ENCODE peak calls at places on chromosome 1, in seven cellular contexts. One of them, this sample, is unnamed.

GRCh38 chr1:171438441-171438840 is 46.9 kb upstream of the PRRC2C start:
- DNase-seq in SK-N-SH: no peak
- DNase-seq in NT2/D1: no peak
- DNase-seq in K562: no peak
- DNase-seq in GM12878: no peak
- DNase-seq in H1: no peak
- DNase-seq in HepG2: no peak
- DNase-seq in this sample: peak; percentile 81

GRCh38 chr1:47262787-47263413 is 30.9 kb upstream of the TAL1 start:
- DNase-seq in SK-N-SH: peak; percentile 55
- DNase-seq in NT2/D1: peak; percentile 51
- DNase-seq in K562: peak; percentile 76
- DNase-seq in GM12878: no peak
- DNase-seq in H1: peak; percentile 73
- DNase-seq in HepG2: peak; percentile 59
- DNase-seq in this sample: peak; percentile 24

GRCh38 chr1:243233908-243234307 is 21.2 kb downstream of the CEP170 start:
- DNase-seq in SK-N-SH: no peak
- DNase-seq in NT2/D1: no peak
- DNase-seq in K562: no peak
- DNase-seq in GM12878: no peak
- DNase-seq in H1: no peak
- DNase-seq in HepG2: no peak
- DNase-seq in this sample: no peak

GRCh38 chr1:114581335-114582287 is at the start of gene BCAS2:
- DNase-seq in SK-N-SH: peak; percentile 81
- DNase-seq in NT2/D1: peak; percentile 98
- DNase-seq in K562: peak; percentile 90
- DNase-seq in GM12878: peak; percentile 96
- DNase-seq in H1: peak; percentile 88
- DNase-seq in HepG2: peak; percentile 96
- DNase-seq in this sample: peak; percentile 98

GRCh38 chr1:183277821-183278735 is 92.0 kb downstream of the LAMC2 start:
- DNase-seq in SK-N-SH: no peak
- DNase-seq in NT2/D1: no peak
- DNase-seq in K562: no peak
- DNase-seq in GM12878: no peak
- DNase-seq in H1: no peak
- DNase-seq in HepG2: no peak
- DNase-seq in this sample: no peak

GRCh38 chr1:18446751-18447150 is 34.0 kb upstream of the KLHDC7A start:
- DNase-seq in SK-N-SH: no peak
- DNase-seq in NT2/D1: no peak
- DNase-seq in K562: no peak
- DNase-seq in GM12878: no peak
- DNase-seq in H1: no peak
- DNase-seq in HepG2: no peak
- DNase-seq in this sample: no peak

GRCh38 chr1:95097426-95097825 is 19.7 kb upstream of the TLCD4 start:
- DNase-seq in SK-N-SH: no peak
- DNase-seq in NT2/D1: no peak
- DNase-seq in K562: no peak
- DNase-seq in GM12878: no peak
- DNase-seq in H1: no peak
- DNase-seq in HepG2: no peak
- DNase-seq in this sample: no peak

GRCh38 chr1:221998781-221999180 is 256.9 kb upstream of the DUSP10 start:
- DNase-seq in SK-N-SH: no peak
- DNase-seq in NT2/D1: no peak
- DNase-seq in K562: no peak
- DNase-seq in GM12878: no peak
- DNase-seq in H1: no peak
- DNase-seq in HepG2: no peak
- DNase-seq in this sample: no peak

GRCh38 chr1:246302251-246302625 is 204.8 kb downstream of the SMYD3 start:
- DNase-seq in SK-N-SH: no peak
- DNase-seq in NT2/D1: no peak
- DNase-seq in K562: no peak
- DNase-seq in GM12878: no peak
- DNase-seq in H1: no peak
- DNase-seq in HepG2: no peak
- DNase-seq in this sample: no peak

GRCh38 chr1:219189021-219189824 is 15.5 kb downstream of the LYPLAL1 start:
- DNase-seq in SK-N-SH: no peak
- DNase-seq in NT2/D1: no peak
- DNase-seq in K562: no peak
- DNase-seq in GM12878: peak; percentile 69
- DNase-seq in H1: no peak
- DNase-seq in HepG2: no peak
- DNase-seq in this sample: no peak

GRCh38 chr1:224381880-224382548 is 25.3 kb downstream of the CNIH4 start:
- DNase-seq in SK-N-SH: no peak
- DNase-seq in NT2/D1: no peak
- DNase-seq in K562: no peak
- DNase-seq in GM12878: no peak
- DNase-seq in H1: no peak
- DNase-seq in HepG2: no peak
- DNase-seq in this sample: no peak

GRCh38 chr1:67618285-67619018 is 66.5 kb upstream of the GADD45A start:
- DNase-seq in SK-N-SH: no peak
- DNase-seq in NT2/D1: no peak
- DNase-seq in K562: no peak
- DNase-seq in GM12878: no peak
- DNase-seq in H1: peak; percentile 22
- DNase-seq in HepG2: no peak
- DNase-seq in this sample: no peak

GRCh38 chr1:221565718-221566117 is 176.2 kb downstream of the DUSP10 start:
- DNase-seq in SK-N-SH: no peak
- DNase-seq in NT2/D1: no peak
- DNase-seq in K562: no peak
- DNase-seq in GM12878: no peak
- DNase-seq in H1: no peak
- DNase-seq in HepG2: no peak
- DNase-seq in this sample: no peak

GRCh38 chr1:235632538-235633219 is 16.9 kb downstream of the GNG4 start:
- DNase-seq in SK-N-SH: no peak
- DNase-seq in NT2/D1: no peak
- DNase-seq in K562: no peak
- DNase-seq in GM12878: peak; percentile 23
- DNase-seq in H1: no peak
- DNase-seq in HepG2: no peak
- DNase-seq in this sample: no peak

DNA sequence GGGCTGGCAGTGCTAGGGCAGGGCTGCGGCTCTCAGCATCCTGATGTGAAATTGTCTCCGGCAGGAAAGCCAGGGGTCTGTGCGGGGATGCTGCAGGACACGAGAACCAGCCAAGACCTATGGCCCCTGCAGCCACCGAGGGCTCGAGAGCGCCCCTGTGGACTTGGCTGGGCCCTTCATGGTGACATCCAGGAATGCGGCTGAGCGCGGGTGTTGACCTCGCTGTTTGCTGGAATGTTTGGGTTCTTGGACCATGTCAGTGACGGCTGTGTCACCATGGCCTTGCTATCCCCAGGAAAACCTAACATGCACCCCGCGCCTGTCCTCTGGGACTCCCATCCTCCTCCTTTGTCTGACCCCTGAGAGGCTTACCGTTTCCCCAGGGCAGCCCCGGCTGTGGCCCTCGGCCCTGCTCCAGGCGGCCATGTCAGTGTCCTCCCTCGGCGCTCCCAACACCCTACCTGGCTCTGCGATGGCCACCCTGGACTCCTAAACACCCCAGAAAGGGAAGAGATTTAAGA is 14.3 kb upstream of the C1orf174 start:
- DNase-seq in SK-N-SH: no peak
- DNase-seq in NT2/D1: no peak
- DNase-seq in K562: no peak
- DNase-seq in GM12878: no peak
- DNase-seq in H1: no peak
- DNase-seq in HepG2: no peak
- DNase-seq in this sample: no peak
- H3K9ac ChIP-seq in SK-N-SH: no peak overlapping the region
- H3K9ac ChIP-seq in NT2/D1: no peak overlapping the region
- H3K9ac ChIP-seq in K562: no peak overlapping the region
- H3K9ac ChIP-seq in GM12878: no peak overlapping the region
- H3K9ac ChIP-seq in H1: no peak overlapping the region
- H3K9ac ChIP-seq in HepG2: no peak overlapping the region
- H3K9ac ChIP-seq in this sample: no peak overlapping the region

GRCh38 chr1:8213136-8213535 is 104.8 kb upstream of the SLC45A1 start:
- DNase-seq in SK-N-SH: no peak
- DNase-seq in NT2/D1: no peak
- DNase-seq in K562: no peak
- DNase-seq in GM12878: no peak
- DNase-seq in H1: no peak
- DNase-seq in HepG2: no peak
- DNase-seq in this sample: no peak

GRCh38 chr1:8213676-8214075 is 104.2 kb upstream of the SLC45A1 start:
- DNase-seq in SK-N-SH: no peak
- DNase-seq in NT2/D1: no peak
- DNase-seq in K562: no peak
- DNase-seq in GM12878: no peak
- DNase-seq in H1: no peak
- DNase-seq in HepG2: no peak
- DNase-seq in this sample: no peak

GRCh38 chr1:8216005-8216404 is 101.9 kb upstream of the SLC45A1 start:
- DNase-seq in SK-N-SH: no peak
- DNase-seq in NT2/D1: no peak
- DNase-seq in K562: no peak
- DNase-seq in GM12878: no peak
- DNase-seq in H1: no peak
- DNase-seq in HepG2: no peak
- DNase-seq in this sample: no peak

GRCh38 chr1:8212443-8212920 is 105.4 kb upstream of the SLC45A1 start:
- DNase-seq in SK-N-SH: no peak
- DNase-seq in NT2/D1: no peak
- DNase-seq in K562: no peak
- DNase-seq in GM12878: no peak
- DNase-seq in H1: no peak
- DNase-seq in HepG2: no peak
- DNase-seq in this sample: no peak

GRCh38 chr1:8214501-8215173 is 103.3 kb upstream of the SLC45A1 start:
- DNase-seq in SK-N-SH: no peak
- DNase-seq in NT2/D1: no peak
- DNase-seq in K562: no peak
- DNase-seq in GM12878: no peak
- DNase-seq in H1: no peak
- DNase-seq in HepG2: no peak
- DNase-seq in this sample: no peak
- TF ChIP-seq YY1 in SK-N-SH: no peak
- TF ChIP-seq YY1 in NT2/D1: no peak
- TF ChIP-seq YY1 in K562: no peak
- TF ChIP-seq YY1 in GM12878: no peak
- TF ChIP-seq YY1 in H1: no peak
- TF ChIP-seq YY1 in HepG2: no peak
- TF ChIP-seq YY1 in this sample: no peak

GRCh38 chr1:225996946-225997545 is 2.1 kb downstream of the SDE2 start:
- DNase-seq in SK-N-SH: no peak
- DNase-seq in NT2/D1: no peak
- DNase-seq in K562: no peak
- DNase-seq in GM12878: no peak
- DNase-seq in H1: no peak
- DNase-seq in HepG2: no peak
- DNase-seq in this sample: no peak

GRCh38 chr1:225999912-226000337 is 782 bp upstream of the SDE2 start:
- DNase-seq in SK-N-SH: no peak
- DNase-seq in NT2/D1: no peak
- DNase-seq in K562: peak; percentile 38
- DNase-seq in GM12878: peak; percentile 74
- DNase-seq in H1: no peak
- DNase-seq in HepG2: peak; percentile 21
- DNase-seq in this sample: no peak

GRCh38 chr1:225998560-225999226 is 450 bp downstream of the SDE2 start:
- DNase-seq in SK-N-SH: no peak
- DNase-seq in NT2/D1: no peak
- DNase-seq in K562: peak; percentile 43
- DNase-seq in GM12878: no peak
- DNase-seq in H1: no peak
- DNase-seq in HepG2: peak; percentile 29
- DNase-seq in this sample: no peak

GRCh38 chr1:225999227-225999911 is at the start of gene SDE2:
- DNase-seq in SK-N-SH: peak; percentile 98
- DNase-seq in NT2/D1: peak; percentile 100
- DNase-seq in K562: peak; percentile 98
- DNase-seq in GM12878: peak; percentile 95
- DNase-seq in H1: peak; percentile 98
- DNase-seq in HepG2: peak; percentile 95
- DNase-seq in this sample: peak; percentile 97

GRCh38 chr1:225995919-225996864 is 3.0 kb downstream of the SDE2 start:
- DNase-seq in SK-N-SH: no peak
- DNase-seq in NT2/D1: no peak
- DNase-seq in K562: no peak
- DNase-seq in GM12878: no peak
- DNase-seq in H1: no peak
- DNase-seq in HepG2: no peak
- DNase-seq in this sample: no peak
- H3K9ac ChIP-seq in SK-N-SH: no peak overlapping the region
- H3K9ac ChIP-seq in NT2/D1: peak overlapping the region; percentile 1
- H3K9ac ChIP-seq in K562: peak overlapping the region; percentile 97
- H3K9ac ChIP-seq in GM12878: no peak overlapping the region
- H3K9ac ChIP-seq in H1: no peak overlapping the region
- H3K9ac ChIP-seq in HepG2: peak overlapping the region; percentile 48
- H3K9ac ChIP-seq in this sample: no peak overlapping the region

GRCh38 chr1:155131285-155131684 is 3.6 kb downstream of the EFNA1 start:
- DNase-seq in SK-N-SH: no peak
- DNase-seq in NT2/D1: no peak
- DNase-seq in K562: no peak
- DNase-seq in GM12878: no peak
- DNase-seq in H1: no peak
- DNase-seq in HepG2: no peak
- DNase-seq in this sample: no peak
- TF ChIP-seq YY1 in SK-N-SH: no peak
- TF ChIP-seq YY1 in NT2/D1: no peak
- TF ChIP-seq YY1 in K562: no peak
- TF ChIP-seq YY1 in GM12878: no peak
- TF ChIP-seq YY1 in H1: no peak
- TF ChIP-seq YY1 in HepG2: no peak
- TF ChIP-seq YY1 in this sample: no peak

GRCh38 chr1:51442616-51443015 is 76.5 kb downstream of the EPS15 start:
- DNase-seq in SK-N-SH: no peak
- DNase-seq in NT2/D1: no peak
- DNase-seq in K562: no peak
- DNase-seq in GM12878: no peak
- DNase-seq in H1: no peak
- DNase-seq in HepG2: no peak
- DNase-seq in this sample: no peak
- H3K9ac ChIP-seq in SK-N-SH: no peak overlapping the region
- H3K9ac ChIP-seq in NT2/D1: no peak overlapping the region
- H3K9ac ChIP-seq in K562: no peak overlapping the region
- H3K9ac ChIP-seq in GM12878: no peak overlapping the region
- H3K9ac ChIP-seq in H1: no peak overlapping the region
- H3K9ac ChIP-seq in HepG2: no peak overlapping the region
- H3K9ac ChIP-seq in this sample: no peak overlapping the region

GRCh38 chr1:168476588-168477379 is 67.0 kb downstream of the XCL2 start:
- DNase-seq in SK-N-SH: no peak
- DNase-seq in NT2/D1: no peak
- DNase-seq in K562: no peak
- DNase-seq in GM12878: no peak
- DNase-seq in H1: no peak
- DNase-seq in HepG2: peak; percentile 91
- DNase-seq in this sample: no peak
- TF ChIP-seq YY1 in SK-N-SH: no peak
- TF ChIP-seq YY1 in NT2/D1: no peak
- TF ChIP-seq YY1 in K562: no peak
- TF ChIP-seq YY1 in GM12878: no peak
- TF ChIP-seq YY1 in H1: no peak
- TF ChIP-seq YY1 in HepG2: no peak
- TF ChIP-seq YY1 in this sample: no peak